ENCODE peak calls at places on chromosomes 4 and X, in ten cellular contexts. C is body of pancreas, T is MM.1S, F is sigmoid colon, Q is AG04450, H is cardiac fibroblast, Y is mammary epithelial cell, N is choroid plexus epithelial cell, G is SK-N-SH, O is AG09309. I is an unnamed sample.

GRCh38 chr4:54066718-54067129 is 2.3 kb upstream of the CHIC2 start:
- DNase-seq in C (peak; percentile 25), G (no peak), H (no peak), O (no peak), F (no peak), N (no peak), T (no peak), Y (no peak), Q (no peak), I (no peak)

GRCh38 chr4:89586864-89587263 is 250.1 kb downstream of the SNCA start:
- DNase-seq in N (peak; percentile 49), Q (no peak), T (no peak), G (no peak), H (peak; percentile 35), O (peak; percentile 5), F (no peak), C (no peak), Y (no peak), I (peak; percentile 28)

GRCh38 chr4:15906024-15906443 is 32.5 kb downstream of the FGFBP1 start:
- DNase-seq in T (no peak), F (no peak), C (peak; percentile 30), H (no peak), N (no peak), Y (peak; percentile 100), G (no peak), Q (no peak), O (no peak), I (no peak)

GRCh38 chrX:109294097-109294815 is 187.6 kb downstream of the GUCY2F start:
- DNase-seq in F (no peak), G (no peak), Q (no peak), C (no peak), O (no peak), T (no peak), H (peak; percentile 1), Y (peak; percentile 85), N (peak; percentile 51), I (peak; percentile 6)

GRCh38 chr4:37999000-37999745 is 39.0 kb downstream of the PTTG2 start:
- DNase-seq in G (no peak), T (peak; percentile 41), H (no peak), N (no peak), O (no peak), Q (no peak), F (no peak), Y (no peak), C (no peak), I (no peak)

GRCh38 chrX:3262906-3263305 is 83.5 kb downstream of the MXRA5 start:
- DNase-seq in G (no peak), O (no peak), Q (peak; percentile 50), Y (peak; percentile 74), F (no peak), C (peak; percentile 9), H (peak; percentile 77), T (no peak), N (peak; percentile 87), I (peak; percentile 84)

GRCh38 chr4:173504181-173504503 is 25.9 kb downstream of the HAND2 start:
- DNase-seq in Q (no peak), Y (no peak), C (no peak), N (no peak), T (no peak), G (no peak), O (no peak), H (peak; percentile 48), F (no peak), I (peak; percentile 54)

GRCh38 chr4:154779362-154779947 is 1.6 kb upstream of the RBM46 start:
- DNase-seq in O (peak; percentile 5), Y (peak; percentile 29), H (peak; percentile 63), F (no peak), T (peak; percentile 30), C (no peak), G (peak; percentile 33), N (peak; percentile 70), Q (peak; percentile 4), I (peak; percentile 73)

GRCh38 chr4:139889194-139889762 is 223.7 kb downstream of the MGST2 start:
- DNase-seq in F (no peak), Y (peak; percentile 91), Q (no peak), G (no peak), H (no peak), N (no peak), T (no peak), C (no peak), O (no peak), I (no peak)

GRCh38 chr4:103012085-103012484 is 7.4 kb downstream of the SLC9B1 start:
- DNase-seq in T (no peak), C (peak; percentile 53), Q (peak; percentile 62), G (no peak), O (peak; percentile 47), N (peak; percentile 94), F (no peak), Y (peak; percentile 27), H (peak; percentile 83), I (peak; percentile 81)

GRCh38 chrX:31092476-31092875 is 20.6 kb upstream of the FTHL17 start:
- DNase-seq in F (no peak), C (no peak), O (no peak), Q (no peak), T (no peak), G (no peak), Y (peak; percentile 20), N (no peak), H (peak; percentile 13), I (no peak)

GRCh38 chr4:156939151-156939550 is 32.4 kb downstream of the PDGFC start:
- DNase-seq in C (no peak), N (peak; percentile 34), O (no peak), F (no peak), T (no peak), Q (no peak), Y (peak; percentile 56), G (no peak), H (no peak), I (no peak)

GRCh38 chr4:174225247-174226054 is 58.0 kb downstream of the FBXO8 start:
- DNase-seq in H (no peak), Y (no peak), F (no peak), T (no peak), G (peak; percentile 56), N (no peak), Q (no peak), C (no peak), O (no peak), I (no peak)

GRCh38 chrX:45771114-45771513 is 570.4 kb upstream of the DIPK2B start:
- DNase-seq in F (peak; percentile 77), Q (peak; percentile 75), H (peak; percentile 78), T (no peak), N (peak; percentile 78), G (no peak), O (peak; percentile 92), C (no peak), Y (peak; percentile 93), I (peak; percentile 90)

GRCh38 chr4:72553540-72553939 is 15.5 kb downstream of the ADAMTS3 start:
- DNase-seq in Y (no peak), C (no peak), O (no peak), Q (no peak), G (no peak), T (no peak), H (peak; percentile 19), N (no peak), F (no peak), I (no peak)

GRCh38 chrX:118637997-118638396 is 89.4 kb upstream of the IL13RA1 start:
- DNase-seq in F (no peak), Y (no peak), T (no peak), H (peak; percentile 10), Q (no peak), N (peak; percentile 25), O (no peak), G (no peak), C (no peak), I (peak; percentile 10)
- TF ChIP-seq CTCF in F (no peak), Y (no peak), T (no peak), H (peak; percentile 15), Q (peak; percentile 34), N (peak; percentile 42), O (peak; percentile 35), G (peak; percentile 42), C (peak; percentile 24), I (no peak)

GRCh38 chrX:79413963-79414362 is 46.8 kb upstream of the ITM2A start:
- DNase-seq in F (no peak), H (no peak), G (no peak), C (no peak), Y (no peak), Q (no peak), N (no peak), T (no peak), O (no peak), I (no peak)
- H3K4me3 ChIP-seq in F (no peak overlapping the region), H (no peak overlapping the region), G (no peak overlapping the region), C (no peak overlapping the region), Y (no peak overlapping the region), Q (no peak overlapping the region), N (no peak overlapping the region), T (no peak overlapping the region), O (no peak overlapping the region), I (no peak overlapping the region)

DNA sequence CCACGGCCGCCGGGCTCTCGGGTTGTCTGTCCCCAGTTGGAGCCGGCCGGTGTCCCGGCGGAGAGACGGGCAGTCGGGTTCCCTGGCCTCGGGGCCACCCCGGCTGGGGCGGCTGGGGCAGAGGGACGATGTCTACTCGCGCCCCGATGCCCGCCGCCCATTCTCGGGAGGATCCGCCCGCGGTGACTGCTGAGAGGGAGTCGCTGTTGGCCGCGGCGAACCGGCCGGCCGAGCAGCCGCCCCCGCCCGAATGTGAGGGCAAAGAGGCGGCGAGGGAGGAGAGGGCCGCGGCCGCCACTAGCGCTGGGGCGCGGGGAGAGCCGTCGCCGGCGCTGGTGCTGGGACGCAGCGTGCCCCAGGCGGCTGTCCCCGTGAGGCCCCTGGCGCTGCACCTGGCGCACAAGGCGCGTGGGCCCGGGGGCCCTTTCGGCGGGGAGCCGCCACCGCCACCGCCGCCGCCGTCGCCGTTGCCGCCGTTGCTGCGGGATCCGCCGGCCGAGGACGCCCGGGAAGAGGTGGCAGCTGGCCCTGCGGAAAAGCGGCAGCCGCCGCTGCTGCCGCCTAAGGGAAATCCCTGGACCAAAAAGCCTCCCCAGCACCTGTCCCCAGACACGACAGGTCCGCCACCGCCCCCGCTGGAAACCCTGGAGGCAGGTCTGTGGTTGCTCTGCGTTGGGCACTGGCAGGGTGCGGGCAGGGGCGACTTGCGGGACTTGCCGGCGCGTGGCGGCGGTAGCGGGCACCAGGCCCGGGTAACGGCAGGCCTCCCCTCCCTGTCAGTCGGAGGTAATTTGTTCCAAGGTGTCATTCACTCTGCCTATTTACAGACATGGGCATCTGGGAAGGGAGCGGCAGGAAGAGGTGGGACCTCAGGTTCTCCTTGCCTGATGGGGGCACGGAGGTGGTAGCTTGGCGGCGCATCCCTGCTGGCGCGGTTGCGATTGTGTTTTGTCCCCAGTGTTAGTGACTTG is 739 bp downstream of the LARP1B start:
- DNase-seq in N (peak; percentile 36), F (peak; percentile 73), G (peak; percentile 78), H (peak; percentile 42), O (no peak), Y (peak; percentile 69), T (peak; percentile 69), Q (no peak), C (peak; percentile 78), I (peak; percentile 15)
- TF ChIP-seq CTCF in N (no peak), F (no peak), G (peak; percentile 39), H (no peak), O (peak; percentile 1), Y (no peak), T (peak; percentile 31), Q (peak; percentile 11), C (no peak), I (no peak)

DNA sequence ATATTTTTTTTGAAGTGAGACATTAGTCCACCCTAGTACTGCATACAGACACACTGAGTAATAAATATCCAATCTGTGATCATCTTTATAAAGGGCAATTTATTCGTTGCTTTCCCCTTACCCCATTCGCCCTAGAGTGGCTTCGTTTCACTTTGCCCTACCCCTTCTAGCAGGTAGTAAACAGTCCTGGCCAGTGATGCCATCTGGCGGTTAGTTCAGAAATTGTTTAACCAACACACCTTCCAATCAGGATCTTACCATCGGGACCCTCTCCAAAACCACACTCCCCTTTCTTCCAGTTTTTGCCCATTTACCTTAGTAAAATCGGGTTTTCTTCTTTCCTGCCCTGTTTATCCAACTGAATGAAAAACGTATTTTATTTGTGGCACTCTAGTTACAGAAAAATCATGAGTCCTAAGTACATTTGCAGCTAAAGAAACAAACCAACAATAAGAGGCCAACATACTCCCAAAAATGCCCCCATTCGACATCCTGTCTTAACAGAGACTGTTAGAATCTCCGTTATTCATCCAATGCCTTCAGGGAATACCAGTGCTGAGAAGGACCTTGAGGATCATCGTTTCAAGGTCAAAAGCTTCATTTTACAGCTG is 2.2 kb downstream of the PPA2 start:
- DNase-seq in Y (peak; percentile 64), H (peak; percentile 84), N (peak; percentile 85), F (peak; percentile 82), C (peak; percentile 81), Q (peak; percentile 48), G (peak; percentile 73), T (peak; percentile 81), O (peak; percentile 27), I (peak; percentile 82)
- H3K4me3 ChIP-seq in Y (peak overlapping the region; percentile 84), H (peak overlapping the region; percentile 98), N (peak overlapping the region; percentile 15), F (peak overlapping the region; percentile 9), C (no peak overlapping the region), Q (peak overlapping the region; percentile 81), G (peak overlapping the region; percentile 84), T (peak overlapping the region; percentile 88), O (no peak overlapping the region), I (peak overlapping the region; percentile 42)

I was measured in fibroblast of the aortic adventitia.